ENCODE peak calls at places on chromosomes 5 and 9, in seven cellular contexts. G is body of pancreas, E is AG09309, W is epithelial cell of esophagus, Q is mucosa of descending colon, N is heart right ventricle, X is RWPE1. S is an unnamed sample.

GRCh38 chr5:134585966-134586365 is 46.7 kb downstream of the SAR1B start:
- DNase-seq in X (no peak), Q (no peak), G (no peak), N (no peak), W (no peak), E (no peak), S (no peak)

GRCh38 chr5:35863159-35863558 is 6.5 kb downstream of the IL7R start:
- DNase-seq in N (no peak), W (peak; percentile 66), G (no peak), Q (no peak), X (no peak), E (no peak), S (no peak)

GRCh38 chr5:107812570-107813141 is 141.9 kb upstream of the EFNA5 start:
- DNase-seq in X (no peak), Q (no peak), G (no peak), W (no peak), N (peak; percentile 33), E (no peak), S (peak; percentile 18)

GRCh38 chr5:76471994-76472337 is 68.9 kb downstream of the IQGAP2 start:
- DNase-seq in W (no peak), E (no peak), G (no peak), N (no peak), Q (no peak), X (peak; percentile 16), S (no peak)

GRCh38 chr5:40678021-40678939 is 1.4 kb upstream of the PTGER4 start:
- DNase-seq in X (no peak), W (peak; percentile 60), Q (no peak), G (no peak), N (no peak), E (no peak), S (no peak)

GRCh38 chr5:32251864-32252458 is 60.8 kb downstream of the MTMR12 start:
- DNase-seq in G (no peak), E (no peak), N (no peak), W (no peak), Q (no peak), X (no peak), S (no peak)

GRCh38 chr9:4796988-4797956 is 4.5 kb downstream of the RCL1 start:
- DNase-seq in E (no peak), X (no peak), N (no peak), Q (no peak), G (no peak), W (peak; percentile 62), S (peak; percentile 36)

GRCh38 chr5:149731617-149732400 is 1.7 kb downstream of the PPARGC1B start:
- DNase-seq in W (peak; percentile 93), E (no peak), Q (peak; percentile 94), G (peak; percentile 76), N (peak; percentile 86), X (peak; percentile 92), S (peak; percentile 50)

GRCh38 chr9:3045153-3045552 is 201.3 kb upstream of the PUM3 start:
- DNase-seq in Q (no peak), W (no peak), N (no peak), E (no peak), G (no peak), X (no peak), S (no peak)

GRCh38 chr9:120755827-120756434 is 37.3 kb downstream of the FBXW2 start:
- DNase-seq in N (no peak), E (no peak), G (peak; percentile 69), X (peak; percentile 90), W (peak; percentile 56), Q (no peak), S (peak; percentile 20)

GRCh38 chr9:19768798-19769197 is 20.0 kb downstream of the SLC24A2 start:
- DNase-seq in Q (no peak), G (no peak), X (peak; percentile 41), E (no peak), W (peak; percentile 73), N (no peak), S (no peak)

GRCh38 chr9:13053504-13053903 is 226.0 kb downstream of the MPDZ start:
- DNase-seq in X (peak; percentile 14), Q (no peak), G (no peak), W (peak; percentile 70), E (no peak), N (no peak), S (no peak)

GRCh38 chr5:169666365-169666764 is 29.3 kb downstream of the DOCK2 start:
- DNase-seq in X (no peak), G (no peak), E (no peak), Q (no peak), W (no peak), N (no peak), S (no peak)

GRCh38 chr9:13279284-13280162 is at the start of gene MPDZ:
- DNase-seq in Q (peak; percentile 49), N (peak; percentile 73), X (peak; percentile 55), E (no peak), W (peak; percentile 64), G (peak; percentile 66), S (peak; percentile 46)

GRCh38 chr5:58208674-58209073 is 251.2 kb downstream of the PLK2 start:
- DNase-seq in E (no peak), W (no peak), N (no peak), Q (no peak), X (no peak), G (no peak), S (no peak)

GRCh38 chr5:81852277-81853004 is 101.5 kb upstream of the SSBP2 start:
- DNase-seq in E (no peak), N (peak; percentile 33), Q (peak; percentile 69), W (no peak), X (no peak), G (peak; percentile 37), S (no peak)

GRCh38 chr9:87119328-87119881 is 172.1 kb upstream of the GAS1 start:
- DNase-seq in G (peak; percentile 52), Q (no peak), N (peak; percentile 35), X (peak; percentile 58), W (peak; percentile 47), E (peak; percentile 60), S (peak; percentile 87)

GRCh38 chr5:145925353-145925752 is 11.0 kb upstream of the SH3RF2 start:
- DNase-seq in Q (no peak), W (peak; percentile 83), X (peak; percentile 74), N (no peak), G (no peak), E (peak; percentile 88), S (peak; percentile 86)

GRCh38 chr5:157747766-157748700 is 4.5 kb downstream of the LSM11 start:
- DNase-seq in W (no peak), E (no peak), G (no peak), Q (no peak), N (no peak), X (no peak), S (no peak)

GRCh38 chr5:157750320-157750719 is 6.8 kb downstream of the LSM11 start:
- DNase-seq in N (no peak), G (no peak), W (peak; percentile 45), E (no peak), X (peak; percentile 77), Q (no peak), S (peak; percentile 41)

GRCh38 chr5:157747173-157747758 is 3.8 kb downstream of the LSM11 start:
- DNase-seq in N (no peak), E (no peak), W (no peak), Q (no peak), G (no peak), X (no peak), S (no peak)

GRCh38 chr5:157749462-157749799 is 5.9 kb downstream of the LSM11 start:
- DNase-seq in N (no peak), Q (no peak), X (no peak), E (no peak), W (no peak), G (no peak), S (no peak)

GRCh38 chr5:157748740-157749461 is 5.4 kb downstream of the LSM11 start:
- DNase-seq in N (no peak), E (peak; percentile 75), W (peak; percentile 70), Q (no peak), G (no peak), X (peak; percentile 64), S (peak; percentile 89)
- TF ChIP-seq CTCF in N (no peak), E (no peak), W (no peak), Q (no peak), G (no peak), X (no peak), S (peak; percentile 56)

GRCh38 chr9:35645736-35646582 is 4.8 kb downstream of the SIT1 start:
- DNase-seq in E (no peak), N (no peak), W (peak; percentile 83), G (peak; percentile 56), Q (peak; percentile 68), X (peak; percentile 92), S (no peak)
- TF ChIP-seq CTCF in E (peak; percentile 24), N (no peak), W (peak; percentile 45), G (no peak), Q (no peak), X (no peak), S (no peak)

GRCh38 chr5:1135696-1136525 is 24.0 kb upstream of the SLC12A7 start:
- DNase-seq in G (no peak), Q (no peak), X (no peak), N (peak; percentile 18), W (no peak), E (no peak), S (no peak)

GRCh38 chr5:1133108-1133507 is 21.2 kb upstream of the SLC12A7 start:
- DNase-seq in Q (no peak), G (no peak), E (no peak), X (no peak), N (no peak), W (no peak), S (no peak)

GRCh38 chr5:1132570-1132969 is 20.7 kb upstream of the SLC12A7 start:
- DNase-seq in X (no peak), N (no peak), Q (no peak), G (no peak), E (no peak), W (no peak), S (no peak)

GRCh38 chr5:1133510-1134255 is 21.8 kb upstream of the SLC12A7 start:
- DNase-seq in N (peak; percentile 48), E (no peak), G (no peak), W (no peak), Q (no peak), X (no peak), S (no peak)

GRCh38 chr5:1134478-1134877 is 22.6 kb upstream of the SLC12A7 start:
- DNase-seq in Q (no peak), G (peak; percentile 35), N (peak; percentile 4), X (no peak), W (no peak), E (no peak), S (no peak)
- TF ChIP-seq CTCF in Q (no peak), G (peak; percentile 17), N (peak; percentile 30), X (no peak), W (peak; percentile 27), E (peak; percentile 12), S (no peak)

GRCh38 chr5:130964238-130965192 is 200.5 kb downstream of the HINT1 start:
- DNase-seq in X (no peak), W (peak; percentile 51), N (no peak), G (no peak), Q (no peak), E (no peak), S (no peak)

GRCh38 chr5:130965342-130965741 is 199.7 kb downstream of the HINT1 start:
- DNase-seq in X (no peak), N (no peak), E (no peak), G (no peak), Q (no peak), W (no peak), S (no peak)

GRCh38 chr5:130966990-130967389 is 198.1 kb downstream of the HINT1 start:
- DNase-seq in E (no peak), W (no peak), N (no peak), X (no peak), G (no peak), Q (no peak), S (no peak)

GRCh38 chr5:130963798-130964197 is 201.3 kb downstream of the HINT1 start:
- DNase-seq in Q (no peak), G (no peak), X (peak; percentile 76), E (no peak), W (peak; percentile 60), N (no peak), S (no peak)
- TF ChIP-seq CTCF in Q (no peak), G (no peak), X (no peak), E (no peak), W (no peak), N (no peak), S (no peak)

GRCh38 chr5:66171349-66172344 is 27.5 kb downstream of the SREK1 start:
- DNase-seq in Q (no peak), N (no peak), G (peak; percentile 21), X (peak; percentile 51), W (peak; percentile 57), E (peak; percentile 16), S (peak; percentile 70)
- TF ChIP-seq CTCF in Q (no peak), N (peak; percentile 65), G (no peak), X (peak; percentile 77), W (peak; percentile 49), E (peak; percentile 51), S (peak; percentile 84)

S was measured in HFFc6.